ENCODE peak calls at places on chromosomes 11 and 22, in seven cellular contexts. F is brain microvascular endothelial cell; V is cardiac muscle cell; O is AG09309; H is CD8-positive, alpha-beta T cell; J is neural crest cell; D is OCI-LY7. S is an unnamed sample.

GRCh38 chr11:109993786-109994185 is 99.4 kb upstream of the ZC3H12C start:
- DNase-seq in H (no peak), V (peak; percentile 16), F (no peak), J (no peak), D (no peak), O (peak; percentile 67), S (no peak)

GRCh38 chr22:39095971-39096370 is 1.1 kb upstream of the APOBEC3H start:
- DNase-seq in V (no peak), O (no peak), J (no peak), D (no peak), F (no peak), H (no peak), S (no peak)

GRCh38 chr22:44616882-44617655 is 84.9 kb upstream of the PRR5 start:
- DNase-seq in H (no peak), F (no peak), V (no peak), J (no peak), D (no peak), O (no peak), S (no peak)

GRCh38 chr22:39287076-39287743 is 32.2 kb downstream of the RPL3 start:
- DNase-seq in V (no peak), D (peak; percentile 22), J (no peak), O (no peak), H (no peak), F (no peak), S (no peak)

GRCh38 chr11:126137146-126137545 is 74.3 kb downstream of the RPUSD4 start:
- DNase-seq in H (no peak), D (no peak), J (no peak), V (peak; percentile 63), O (no peak), F (no peak), S (no peak)

GRCh38 chr22:23066200-23067022 is 3.9 kb upstream of the GNAZ start:
- DNase-seq in V (no peak), O (no peak), D (peak; percentile 51), F (no peak), H (no peak), J (no peak), S (no peak)

GRCh38 chr11:13337986-13338436 is 60.4 kb downstream of the BMAL1 start:
- DNase-seq in H (no peak), D (no peak), O (peak; percentile 21), F (peak; percentile 66), V (peak; percentile 61), J (no peak), S (peak; percentile 42)

GRCh38 chr11:101363706-101364275 is 220.0 kb downstream of the TRPC6 start:
- DNase-seq in H (no peak), D (no peak), V (no peak), O (no peak), F (no peak), J (no peak), S (no peak)

GRCh38 chr22:50422961-50423815 is 51.6 kb downstream of the SBF1 start:
- DNase-seq in D (no peak), V (no peak), F (no peak), H (no peak), O (no peak), J (no peak), S (no peak)

GRCh38 chr22:40728731-40729189 is 49.5 kb downstream of the MCHR1 start:
- DNase-seq in V (peak; percentile 64), O (no peak), F (no peak), D (peak; percentile 61), H (peak; percentile 60), J (no peak), S (no peak)

GRCh38 chr11:60634151-60634550 is 65.3 kb upstream of the MS4A8 start:
- DNase-seq in O (no peak), D (peak; percentile 58), J (no peak), F (no peak), V (no peak), H (no peak), S (no peak)

GRCh38 chr22:22245935-22246525 is 1.4 kb downstream of the VPREB1 start:
- DNase-seq in V (no peak), O (no peak), J (no peak), D (no peak), F (no peak), H (no peak), S (no peak)

GRCh38 chr11:12516387-12517110 is 139.2 kb downstream of the PARVA start:
- DNase-seq in O (no peak), D (no peak), F (no peak), V (no peak), H (no peak), J (no peak), S (no peak)

GRCh38 chr11:8233691-8234424 is 29.8 kb downstream of the LMO1 start:
- DNase-seq in J (no peak), H (no peak), D (no peak), O (no peak), F (peak; percentile 19), V (peak; percentile 11), S (peak; percentile 90)

GRCh38 chr22:43230571-43230970 is 43.6 kb upstream of the TTLL12 start:
- DNase-seq in D (no peak), O (no peak), V (no peak), J (no peak), H (no peak), F (no peak), S (no peak)

GRCh38 chr22:43227231-43227630 is 40.3 kb upstream of the TTLL12 start:
- DNase-seq in V (no peak), O (no peak), J (no peak), H (no peak), F (peak; percentile 31), D (no peak), S (no peak)

GRCh38 chr22:43226368-43226979 is 39.5 kb upstream of the TTLL12 start:
- DNase-seq in H (no peak), O (no peak), D (no peak), F (peak; percentile 9), J (peak; percentile 67), V (peak; percentile 54), S (peak; percentile 10)

GRCh38 chr22:43228863-43229262 is 41.9 kb upstream of the TTLL12 start:
- DNase-seq in O (no peak), V (no peak), H (no peak), F (no peak), J (no peak), D (no peak), S (no peak)

DNA sequence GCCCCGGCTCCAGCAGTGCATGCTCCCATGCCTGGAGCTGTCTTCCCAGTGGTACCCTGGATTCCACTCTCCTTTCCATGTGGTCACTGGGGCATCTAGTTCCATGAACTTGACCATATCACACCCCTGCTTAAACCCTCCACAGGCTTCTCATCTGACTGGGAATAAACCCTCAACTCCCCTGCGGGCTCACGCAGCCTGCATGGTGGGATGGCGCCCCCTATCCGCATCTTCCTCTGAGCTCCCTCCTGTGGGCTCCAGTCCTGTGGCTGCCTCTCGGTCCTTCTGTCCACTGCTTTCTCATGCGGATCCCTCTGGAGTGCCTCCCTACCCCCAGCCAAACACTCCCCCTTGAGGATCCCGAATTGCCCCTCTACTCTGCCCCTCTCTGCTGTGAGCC is 41.4 kb upstream of the TTLL12 start:
- DNase-seq in O (no peak), J (peak; percentile 65), V (peak; percentile 37), H (no peak), F (peak; percentile 25), D (peak; percentile 36), S (peak; percentile 11)
- TF ChIP-seq CTCF in O (peak; percentile 47), J (peak; percentile 47), V (peak; percentile 52), H (no peak), F (peak; percentile 71), D (peak; percentile 74), S (no peak)

DNA sequence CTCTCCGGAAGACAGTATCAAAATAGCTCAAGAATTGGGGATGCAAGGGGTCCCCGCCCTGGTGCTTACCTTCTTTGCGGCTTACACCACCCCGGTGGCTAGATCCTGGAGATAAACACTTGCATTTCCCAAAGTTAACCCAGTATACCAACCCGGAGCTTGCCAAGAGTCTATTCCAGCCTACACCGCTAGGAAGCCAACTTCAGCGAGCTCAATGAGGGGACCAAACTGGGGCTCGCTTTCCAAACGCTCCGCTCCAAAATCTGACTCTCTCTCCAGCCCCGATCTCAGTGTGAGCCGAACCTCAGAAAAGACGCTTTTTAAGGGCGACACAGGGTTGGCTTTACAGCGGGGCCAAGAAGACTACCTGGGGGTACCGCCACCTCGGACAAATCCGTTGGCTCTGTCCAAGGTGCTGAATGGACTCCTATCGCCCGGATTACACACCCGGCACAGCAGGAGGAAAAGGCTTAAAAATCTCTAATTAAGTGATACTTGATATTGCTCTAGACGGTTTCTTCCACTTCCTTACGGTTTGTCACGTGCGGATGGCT is 20.1 kb upstream of the BDNF start:
- DNase-seq in D (no peak), F (peak; percentile 42), O (no peak), V (peak; percentile 78), J (peak; percentile 65), H (no peak), S (peak; percentile 59)
- TF ChIP-seq CTCF in D (no peak), F (peak; percentile 61), O (peak; percentile 30), V (peak; percentile 38), J (peak; percentile 59), H (no peak), S (no peak)

GRCh38 chr11:68372625-68373024 is 60.2 kb downstream of the LRP5 start:
- DNase-seq in H (no peak), O (no peak), J (no peak), D (no peak), V (no peak), F (no peak), S (no peak)

GRCh38 chr11:68374531-68374930 is 62.1 kb downstream of the LRP5 start:
- DNase-seq in H (no peak), O (no peak), D (no peak), J (no peak), V (peak; percentile 39), F (no peak), S (no peak)

GRCh38 chr11:68375337-68375736 is 62.9 kb downstream of the LRP5 start:
- DNase-seq in J (no peak), V (no peak), D (no peak), H (no peak), F (no peak), O (no peak), S (no peak)

GRCh38 chr11:68373189-68373809 is 60.9 kb downstream of the LRP5 start:
- DNase-seq in H (no peak), F (no peak), O (peak; percentile 66), V (peak; percentile 67), D (no peak), J (peak; percentile 20), S (no peak)

GRCh38 chr11:68373810-68374501 is 61.6 kb downstream of the LRP5 start:
- DNase-seq in V (peak; percentile 86), O (no peak), H (no peak), D (no peak), F (no peak), J (peak; percentile 56), S (no peak)
- TF ChIP-seq CTCF in V (no peak), O (no peak), H (no peak), D (no peak), F (no peak), J (no peak), S (no peak)

GRCh38 chr11:83294208-83294607 is 8.0 kb upstream of the CCDC90B start:
- DNase-seq in O (no peak), F (no peak), V (no peak), D (no peak), H (no peak), J (no peak), S (no peak)
- TF ChIP-seq CTCF in O (no peak), F (no peak), V (no peak), D (no peak), H (no peak), J (no peak), S (no peak)

GRCh38 chr22:36470994-36471331 is 10.5 kb downstream of the TXN2 start:
- DNase-seq in O (no peak), F (peak; percentile 43), J (no peak), D (no peak), H (no peak), V (no peak), S (no peak)
- TF ChIP-seq CTCF in O (no peak), F (no peak), J (no peak), D (no peak), H (no peak), V (no peak), S (no peak)